ENCODE peak calls at places on chromosomes 13 and 19, in five cellular contexts. One of them, this sample, is unnamed.

GRCh38 chr19:35695895-35696422 is 8.4 kb upstream of the ZBTB32 start:
- DNase-seq in right cardiac atrium: no peak
- DNase-seq in CD8-positive, alpha-beta memory T cell: no peak
- DNase-seq in fibroblast of mammary gland: no peak
- DNase-seq in cardiac fibroblast: no peak
- DNase-seq in this sample: no peak

GRCh38 chr13:93147946-93148345 is 78.7 kb upstream of the GPC6 start:
- DNase-seq in right cardiac atrium: no peak
- DNase-seq in fibroblast of mammary gland: no peak
- DNase-seq in cardiac fibroblast: peak; percentile 10
- DNase-seq in CD8-positive, alpha-beta memory T cell: no peak
- DNase-seq in this sample: no peak

GRCh38 chr19:10831980-10832658 is 3.9 kb downstream of the TMED1 start:
- DNase-seq in fibroblast of mammary gland: no peak
- DNase-seq in CD8-positive, alpha-beta memory T cell: no peak
- DNase-seq in right cardiac atrium: no peak
- DNase-seq in cardiac fibroblast: no peak
- DNase-seq in this sample: no peak

GRCh38 chr13:41222259-41222852 is 28.0 kb upstream of the KBTBD7 start:
- DNase-seq in CD8-positive, alpha-beta memory T cell: peak; percentile 49
- DNase-seq in right cardiac atrium: no peak
- DNase-seq in fibroblast of mammary gland: peak; percentile 64
- DNase-seq in cardiac fibroblast: peak; percentile 66
- DNase-seq in this sample: peak; percentile 28

GRCh38 chr13:19726611-19727010 is 56.1 kb downstream of the PSPC1 start:
- DNase-seq in fibroblast of mammary gland: peak; percentile 53
- DNase-seq in CD8-positive, alpha-beta memory T cell: no peak
- DNase-seq in right cardiac atrium: no peak
- DNase-seq in cardiac fibroblast: peak; percentile 65
- DNase-seq in this sample: no peak

GRCh38 chr19:36528921-36529518 is 949 bp upstream of the ZNF260 start:
- DNase-seq in CD8-positive, alpha-beta memory T cell: no peak
- DNase-seq in cardiac fibroblast: no peak
- DNase-seq in fibroblast of mammary gland: no peak
- DNase-seq in right cardiac atrium: no peak
- DNase-seq in this sample: no peak

GRCh38 chr13:30908416-30908980 is 2.4 kb downstream of the MEDAG start:
- DNase-seq in CD8-positive, alpha-beta memory T cell: no peak
- DNase-seq in cardiac fibroblast: peak; percentile 93
- DNase-seq in right cardiac atrium: peak; percentile 60
- DNase-seq in fibroblast of mammary gland: peak; percentile 72
- DNase-seq in this sample: no peak

GRCh38 chr13:27182844-27183497 is 11.4 kb upstream of the USP12 start:
- DNase-seq in CD8-positive, alpha-beta memory T cell: no peak
- DNase-seq in fibroblast of mammary gland: peak; percentile 98
- DNase-seq in cardiac fibroblast: peak; percentile 83
- DNase-seq in right cardiac atrium: peak; percentile 78
- DNase-seq in this sample: no peak

GRCh38 chr19:4988770-4989251 is 19.9 kb downstream of the KDM4B start:
- DNase-seq in cardiac fibroblast: peak; percentile 70
- DNase-seq in CD8-positive, alpha-beta memory T cell: no peak
- DNase-seq in right cardiac atrium: peak; percentile 85
- DNase-seq in fibroblast of mammary gland: peak; percentile 93
- DNase-seq in this sample: no peak

GRCh38 chr13:100203696-100204367 is 114.9 kb downstream of the PCCA start:
- DNase-seq in cardiac fibroblast: peak; percentile 29
- DNase-seq in right cardiac atrium: no peak
- DNase-seq in fibroblast of mammary gland: peak; percentile 61
- DNase-seq in CD8-positive, alpha-beta memory T cell: peak; percentile 37
- DNase-seq in this sample: no peak

GRCh38 chr13:110150384-110151091 is 156.4 kb downstream of the COL4A1 start:
- DNase-seq in fibroblast of mammary gland: peak; percentile 20
- DNase-seq in CD8-positive, alpha-beta memory T cell: no peak
- DNase-seq in right cardiac atrium: no peak
- DNase-seq in cardiac fibroblast: no peak
- DNase-seq in this sample: no peak

GRCh38 chr13:103525530-103525929 is 459.3 kb upstream of the SLC10A2 start:
- DNase-seq in CD8-positive, alpha-beta memory T cell: no peak
- DNase-seq in right cardiac atrium: no peak
- DNase-seq in fibroblast of mammary gland: no peak
- DNase-seq in cardiac fibroblast: no peak
- DNase-seq in this sample: no peak

GRCh38 chr19:15107056-15108010 is at the start of gene SYDE1:
- DNase-seq in CD8-positive, alpha-beta memory T cell: no peak
- DNase-seq in cardiac fibroblast: peak; percentile 82
- DNase-seq in fibroblast of mammary gland: peak; percentile 45
- DNase-seq in right cardiac atrium: peak; percentile 64
- DNase-seq in this sample: no peak

GRCh38 chr19:55384576-55385235 is 614 bp upstream of the TMEM238 start:
- DNase-seq in fibroblast of mammary gland: no peak
- DNase-seq in cardiac fibroblast: no peak
- DNase-seq in right cardiac atrium: peak; percentile 25
- DNase-seq in CD8-positive, alpha-beta memory T cell: peak; percentile 37
- DNase-seq in this sample: no peak

GRCh38 chr19:54439174-54439851 is 9.7 kb upstream of the LENG8 start:
- DNase-seq in fibroblast of mammary gland: no peak
- DNase-seq in right cardiac atrium: peak; percentile 41
- DNase-seq in cardiac fibroblast: peak; percentile 54
- DNase-seq in CD8-positive, alpha-beta memory T cell: no peak
- DNase-seq in this sample: no peak

GRCh38 chr13:24097064-24097463 is 63.5 kb upstream of the SPATA13 start:
- DNase-seq in cardiac fibroblast: peak; percentile 49
- DNase-seq in CD8-positive, alpha-beta memory T cell: no peak
- DNase-seq in right cardiac atrium: no peak
- DNase-seq in fibroblast of mammary gland: peak; percentile 78
- DNase-seq in this sample: no peak

GRCh38 chr13:90502762-90503161 is 844.7 kb upstream of the MIR17HG start:
- DNase-seq in fibroblast of mammary gland: no peak
- DNase-seq in CD8-positive, alpha-beta memory T cell: no peak
- DNase-seq in right cardiac atrium: no peak
- DNase-seq in cardiac fibroblast: no peak
- DNase-seq in this sample: no peak

GRCh38 chr13:113579686-113580085 is 4.9 kb upstream of the TFDP1 start:
- DNase-seq in right cardiac atrium: no peak
- DNase-seq in CD8-positive, alpha-beta memory T cell: no peak
- DNase-seq in cardiac fibroblast: no peak
- DNase-seq in fibroblast of mammary gland: no peak
- DNase-seq in this sample: no peak

GRCh38 chr13:28582225-28582891 is 76.6 kb upstream of the POMP start:
- DNase-seq in fibroblast of mammary gland: peak; percentile 34
- DNase-seq in CD8-positive, alpha-beta memory T cell: no peak
- DNase-seq in cardiac fibroblast: peak; percentile 7
- DNase-seq in right cardiac atrium: no peak
- DNase-seq in this sample: no peak

GRCh38 chr19:18590273-18591272 is 2.0 kb downstream of the REX1BD start:
- DNase-seq in CD8-positive, alpha-beta memory T cell: no peak
- DNase-seq in fibroblast of mammary gland: peak; percentile 73
- DNase-seq in cardiac fibroblast: peak; percentile 66
- DNase-seq in right cardiac atrium: no peak
- DNase-seq in this sample: no peak

GRCh38 chr19:11457115-11457514 is 21.7 kb downstream of the PRKCSH start:
- DNase-seq in CD8-positive, alpha-beta memory T cell: no peak
- DNase-seq in right cardiac atrium: no peak
- DNase-seq in fibroblast of mammary gland: no peak
- DNase-seq in cardiac fibroblast: no peak
- DNase-seq in this sample: no peak

GRCh38 chr19:11195681-11196080 is 1.7 kb downstream of the KANK2 start:
- DNase-seq in fibroblast of mammary gland: no peak
- DNase-seq in CD8-positive, alpha-beta memory T cell: no peak
- DNase-seq in right cardiac atrium: no peak
- DNase-seq in cardiac fibroblast: no peak
- DNase-seq in this sample: no peak

GRCh38 chr13:46633416-46633815 is 80.4 kb downstream of the LRCH1 start:
- DNase-seq in fibroblast of mammary gland: peak; percentile 77
- DNase-seq in CD8-positive, alpha-beta memory T cell: no peak
- DNase-seq in cardiac fibroblast: peak; percentile 66
- DNase-seq in right cardiac atrium: no peak
- DNase-seq in this sample: no peak

GRCh38 chr13:78660130-78660857 is 1.3 kb upstream of the OBI1 start:
- DNase-seq in CD8-positive, alpha-beta memory T cell: no peak
- DNase-seq in cardiac fibroblast: no peak
- DNase-seq in right cardiac atrium: no peak
- DNase-seq in fibroblast of mammary gland: peak; percentile 33
- DNase-seq in this sample: no peak

GRCh38 chr19:14059093-14059480 is 2.8 kb downstream of the PALM3 start:
- DNase-seq in cardiac fibroblast: no peak
- DNase-seq in right cardiac atrium: no peak
- DNase-seq in CD8-positive, alpha-beta memory T cell: peak; percentile 43
- DNase-seq in fibroblast of mammary gland: no peak
- DNase-seq in this sample: no peak

GRCh38 chr19:10353793-10354391 is 14.5 kb upstream of the ICAM3 start:
- DNase-seq in CD8-positive, alpha-beta memory T cell: peak; percentile 29
- DNase-seq in cardiac fibroblast: peak; percentile 19
- DNase-seq in fibroblast of mammary gland: peak; percentile 41
- DNase-seq in right cardiac atrium: peak; percentile 83
- DNase-seq in this sample: peak; percentile 23

GRCh38 chr19:2051771-2052704 is 994 bp upstream of the MKNK2 start:
- DNase-seq in CD8-positive, alpha-beta memory T cell: peak; percentile 66
- DNase-seq in cardiac fibroblast: peak; percentile 81
- DNase-seq in fibroblast of mammary gland: no peak
- DNase-seq in right cardiac atrium: peak; percentile 75
- DNase-seq in this sample: peak; percentile 52

GRCh38 chr13:93522486-93522885 is 295.9 kb downstream of the GPC6 start:
- DNase-seq in right cardiac atrium: no peak
- DNase-seq in cardiac fibroblast: peak; percentile 26
- DNase-seq in fibroblast of mammary gland: peak; percentile 55
- DNase-seq in CD8-positive, alpha-beta memory T cell: no peak
- DNase-seq in this sample: no peak

GRCh38 chr19:15948223-15949058 is at the start of gene OR10H4:
- DNase-seq in fibroblast of mammary gland: no peak
- DNase-seq in right cardiac atrium: no peak
- DNase-seq in CD8-positive, alpha-beta memory T cell: no peak
- DNase-seq in cardiac fibroblast: no peak
- DNase-seq in this sample: no peak

GRCh38 chr19:2887391-2887914 is 13.3 kb upstream of the ZNF57 start:
- DNase-seq in cardiac fibroblast: peak; percentile 82
- DNase-seq in CD8-positive, alpha-beta memory T cell: peak; percentile 16
- DNase-seq in fibroblast of mammary gland: peak; percentile 77
- DNase-seq in right cardiac atrium: no peak
- DNase-seq in this sample: no peak

GRCh38 chr13:85277753-85278152 is 521.5 kb downstream of the SLITRK6 start:
- DNase-seq in fibroblast of mammary gland: no peak
- DNase-seq in right cardiac atrium: no peak
- DNase-seq in cardiac fibroblast: peak; percentile 7
- DNase-seq in CD8-positive, alpha-beta memory T cell: no peak
- DNase-seq in this sample: no peak

GRCh38 chr13:40464991-40465390 is 201.4 kb downstream of the FOXO1 start:
- DNase-seq in cardiac fibroblast: no peak
- DNase-seq in CD8-positive, alpha-beta memory T cell: no peak
- DNase-seq in right cardiac atrium: no peak
- DNase-seq in fibroblast of mammary gland: no peak
- DNase-seq in this sample: no peak

GRCh38 chr19:28217064-28217463 is 995.9 kb downstream of the UQCRFS1 start:
- DNase-seq in CD8-positive, alpha-beta memory T cell: no peak
- DNase-seq in right cardiac atrium: no peak
- DNase-seq in cardiac fibroblast: no peak
- DNase-seq in fibroblast of mammary gland: no peak
- DNase-seq in this sample: no peak
- H3K4me3 ChIP-seq in CD8-positive, alpha-beta memory T cell: no peak overlapping the region
- H3K4me3 ChIP-seq in right cardiac atrium: no peak overlapping the region
- H3K4me3 ChIP-seq in cardiac fibroblast: no peak overlapping the region
- H3K4me3 ChIP-seq in fibroblast of mammary gland: no peak overlapping the region
- H3K4me3 ChIP-seq in this sample: no peak overlapping the region

DNA sequence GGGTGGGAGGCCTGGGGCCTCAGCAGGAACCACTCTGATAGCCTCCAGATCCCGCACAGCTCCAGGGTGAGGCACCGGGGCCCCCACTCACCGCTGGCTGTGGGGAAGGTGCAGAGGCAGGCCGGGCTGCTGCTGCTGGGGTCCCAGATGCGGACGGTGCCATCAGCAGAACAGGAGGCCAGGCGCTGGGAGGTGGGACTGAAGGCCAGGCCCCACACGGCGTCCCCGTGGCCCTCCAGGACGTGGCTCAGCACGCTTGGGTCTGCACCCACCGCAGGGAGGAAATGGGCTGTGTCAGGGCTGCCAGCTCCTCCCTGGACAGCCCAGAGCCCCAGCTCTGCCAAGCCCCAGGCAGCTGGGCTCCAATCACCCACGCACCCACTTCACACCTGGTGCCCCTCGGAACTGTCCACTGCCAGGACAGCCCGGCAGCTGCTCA is 6.1 kb upstream of the PRKD2 start:
- DNase-seq in fibroblast of mammary gland: no peak
- DNase-seq in right cardiac atrium: no peak
- DNase-seq in cardiac fibroblast: no peak
- DNase-seq in CD8-positive, alpha-beta memory T cell: no peak
- DNase-seq in this sample: no peak
- H3K4me3 ChIP-seq in fibroblast of mammary gland: no peak overlapping the region
- H3K4me3 ChIP-seq in right cardiac atrium: no peak overlapping the region
- H3K4me3 ChIP-seq in cardiac fibroblast: no peak overlapping the region
- H3K4me3 ChIP-seq in CD8-positive, alpha-beta memory T cell: no peak overlapping the region
- H3K4me3 ChIP-seq in this sample: no peak overlapping the region

DNA sequence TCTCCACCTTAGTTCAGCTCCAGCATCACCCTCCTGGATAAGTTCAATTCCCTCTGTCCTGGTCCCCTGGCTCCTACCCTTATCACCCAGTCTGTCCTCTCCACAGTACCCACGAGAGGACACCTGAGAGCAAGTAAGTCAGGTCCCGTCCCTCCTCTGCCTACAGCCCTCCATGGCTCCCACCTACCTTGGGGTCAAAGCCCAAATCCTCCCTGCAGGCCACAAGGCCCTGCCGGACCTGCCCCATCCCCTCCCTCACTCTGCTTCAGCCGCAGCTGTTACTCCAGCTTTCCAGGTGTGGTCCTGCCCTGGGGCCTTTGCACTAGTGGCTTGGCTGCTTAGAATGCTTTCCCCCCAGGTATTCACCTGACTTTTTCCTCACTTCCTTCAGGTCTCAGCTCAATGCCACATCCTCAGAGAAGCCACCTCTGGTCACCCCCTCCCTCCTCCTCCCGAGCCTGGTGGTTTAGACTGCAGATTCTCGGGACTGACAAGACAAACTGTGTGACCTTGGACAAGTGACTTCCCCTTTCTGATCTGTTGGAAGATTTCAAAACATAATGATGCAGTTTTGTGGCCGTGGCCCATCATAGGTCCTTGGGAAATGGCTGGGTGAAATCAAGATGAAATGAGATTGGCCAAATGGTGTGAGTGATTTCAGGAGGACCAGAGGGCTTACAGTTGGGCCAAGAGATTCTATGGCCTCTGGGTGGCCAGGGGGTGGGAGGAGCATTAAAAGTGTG is 3.6 kb downstream of the TUBB4A start:
- DNase-seq in CD8-positive, alpha-beta memory T cell: no peak
- DNase-seq in fibroblast of mammary gland: no peak
- DNase-seq in cardiac fibroblast: no peak
- DNase-seq in right cardiac atrium: no peak
- DNase-seq in this sample: no peak
- H3K4me3 ChIP-seq in CD8-positive, alpha-beta memory T cell: no peak overlapping the region
- H3K4me3 ChIP-seq in fibroblast of mammary gland: no peak overlapping the region
- H3K4me3 ChIP-seq in cardiac fibroblast: no peak overlapping the region
- H3K4me3 ChIP-seq in right cardiac atrium: no peak overlapping the region
- H3K4me3 ChIP-seq in this sample: no peak overlapping the region

DNA sequence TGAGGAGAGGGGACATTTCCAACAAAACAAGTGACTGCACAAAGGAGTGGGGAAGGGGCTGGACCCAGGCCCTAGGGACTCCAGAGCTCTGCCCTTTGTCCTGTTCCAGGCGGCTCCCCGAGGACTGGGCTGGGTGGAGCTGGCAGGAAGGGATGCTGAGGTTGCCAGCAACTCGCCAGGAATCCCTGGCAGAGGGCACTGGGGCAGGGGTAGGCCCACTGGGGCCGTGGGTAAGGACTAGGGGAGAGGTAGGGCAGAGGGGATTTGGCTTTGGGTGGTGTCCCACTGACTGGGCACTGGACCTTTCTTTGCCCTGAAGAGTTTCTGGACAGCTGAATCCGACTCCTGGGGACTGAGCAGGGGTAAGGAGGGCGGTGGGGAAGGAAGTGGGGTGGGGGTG is 7.9 kb downstream of the LIPE start:
- DNase-seq in cardiac fibroblast: no peak
- DNase-seq in CD8-positive, alpha-beta memory T cell: no peak
- DNase-seq in fibroblast of mammary gland: no peak
- DNase-seq in right cardiac atrium: no peak
- DNase-seq in this sample: no peak
- H3K4me3 ChIP-seq in cardiac fibroblast: no peak overlapping the region
- H3K4me3 ChIP-seq in CD8-positive, alpha-beta memory T cell: no peak overlapping the region
- H3K4me3 ChIP-seq in fibroblast of mammary gland: no peak overlapping the region
- H3K4me3 ChIP-seq in right cardiac atrium: no peak overlapping the region
- H3K4me3 ChIP-seq in this sample: no peak overlapping the region